ENCODE peak calls at places on chromosomes 6 and 20, in four cellular contexts. N is tibial nerve, V is spleen, Y is upper lobe of right lung. T is an unnamed sample.

GRCh38 chr6:18091382-18091781 is 31.1 kb downstream of the NHLRC1 start:
- DNase-seq in N (no peak), V (no peak), Y (no peak), T (no peak)

GRCh38 chr6:12845224-12846004 is 128.8 kb downstream of the PHACTR1 start:
- DNase-seq in V (no peak), N (no peak), Y (no peak), T (no peak)

GRCh38 chr6:11628562-11628961 is 91.0 kb downstream of the TMEM170B start:
- DNase-seq in V (no peak), N (no peak), Y (no peak), T (no peak)

GRCh38 chr20:35601021-35601973 is 14.3 kb upstream of the SPAG4 start:
- DNase-seq in V (peak), Y (peak), N (no peak), T (no peak)

GRCh38 chr20:4987130-4987529 is 14.2 kb downstream of the SLC23A2 start:
- DNase-seq in Y (no peak), N (no peak), V (no peak), T (no peak)

GRCh38 chr6:116462516-116462915 is 1.3 kb downstream of the CALHM6 start:
- DNase-seq in V (no peak), Y (no peak), N (no peak), T (no peak)

GRCh38 chr20:17875106-17875980 is 93.3 kb downstream of the SNX5 start:
- DNase-seq in N (peak), V (no peak), Y (peak), T (no peak)

GRCh38 chr6:135224037-135224647 is 43.0 kb downstream of the MYB start:
- DNase-seq in V (no peak), Y (no peak), N (no peak), T (no peak)

GRCh38 chr6:169789944-169790927 is 38.8 kb downstream of the ERMARD start:
- DNase-seq in N (peak), V (peak), Y (peak), T (peak)

GRCh38 chr6:118812972-118813371 is 81.0 kb upstream of the ASF1A start:
- DNase-seq in V (no peak), N (no peak), Y (no peak), T (no peak)

GRCh38 chr6:147441751-147442150 is 66.7 kb upstream of the SAMD5 start:
- DNase-seq in V (no peak), N (no peak), Y (no peak), T (no peak)

GRCh38 chr6:29984992-29985391 is 42.7 kb downstream of the HLA-A start:
- DNase-seq in N (no peak), Y (no peak), V (no peak), T (no peak)

GRCh38 chr20:57756921-57757320 is 47.1 kb upstream of the PMEPA1 start:
- DNase-seq in Y (no peak), N (no peak), V (no peak), T (peak)

GRCh38 chr20:623704-624103 is 13.6 kb upstream of the TCF15 start:
- DNase-seq in Y (no peak), N (no peak), V (no peak), T (no peak)

GRCh38 chr6:166262738-166263515 is 45.3 kb downstream of the PRR18 start:
- DNase-seq in N (no peak), V (no peak), Y (no peak), T (no peak)

GRCh38 chr6:148470606-148471299 is 128.1 kb downstream of the SASH1 start:
- DNase-seq in N (no peak), Y (no peak), V (no peak), T (no peak)

GRCh38 chr20:32336918-32337347 is 21.2 kb upstream of the ASXL1 start:
- DNase-seq in Y (no peak), V (no peak), N (no peak), T (no peak)

GRCh38 chr6:21856096-21856825 is 262.7 kb downstream of the SOX4 start:
- DNase-seq in Y (no peak), V (no peak), N (no peak), T (no peak)

DNA sequence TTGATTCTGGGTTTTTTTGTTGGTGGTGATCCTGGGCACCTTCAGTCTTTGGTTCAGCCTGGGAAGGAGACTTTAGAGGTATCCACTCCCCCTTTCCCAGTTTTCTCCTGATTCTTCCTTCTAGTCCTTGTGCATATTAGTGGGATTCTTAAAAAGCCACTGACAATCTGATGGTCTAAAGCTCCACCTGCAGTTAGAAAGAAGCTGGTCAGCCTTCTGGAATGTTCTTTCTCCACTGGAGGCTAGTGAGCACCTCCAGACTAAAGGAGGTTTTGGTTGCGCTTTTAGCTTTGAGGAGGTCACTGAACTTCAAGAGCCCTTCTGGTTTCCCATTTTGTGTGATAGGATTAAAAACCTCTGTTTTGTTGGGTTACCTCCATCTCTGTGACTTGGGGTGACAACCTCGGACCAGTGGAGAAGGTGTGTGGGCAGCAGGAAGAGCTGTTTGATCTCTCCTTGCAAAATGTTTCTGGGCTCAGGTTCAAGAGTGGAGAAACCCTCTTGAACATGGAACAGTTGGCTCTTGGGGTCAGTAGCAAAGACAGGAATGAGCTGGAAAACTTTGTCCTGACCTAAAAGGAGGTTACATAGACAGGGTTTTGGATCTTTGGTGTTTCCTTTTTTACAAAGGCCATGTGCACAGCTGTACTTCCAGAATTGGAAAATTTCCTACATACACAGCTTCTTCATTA is 29.0 kb downstream of the JARID2 start:
- DNase-seq in Y (no peak), V (no peak), N (no peak), T (no peak)
- TF ChIP-seq CTCF in Y (peak), V (no peak), N (no peak), T (no peak)

GRCh38 chr6:160442151-160442550 is 94.0 kb downstream of the SLC22A3 start:
- DNase-seq in Y (no peak), V (no peak), N (no peak), T (no peak)

GRCh38 chr6:160447350-160447749 is 99.2 kb downstream of the SLC22A3 start:
- DNase-seq in V (no peak), N (no peak), Y (no peak), T (no peak)

GRCh38 chr6:160450849-160451248 is 102.7 kb downstream of the SLC22A3 start:
- DNase-seq in V (no peak), N (no peak), Y (no peak), T (no peak)

GRCh38 chr6:160439751-160440150 is 91.6 kb downstream of the SLC22A3 start:
- DNase-seq in N (no peak), Y (no peak), V (no peak), T (no peak)

GRCh38 chr6:160445130-160445529 is 97.0 kb downstream of the SLC22A3 start:
- DNase-seq in Y (peak), V (no peak), N (no peak), T (no peak)
- H3K27ac ChIP-seq in Y (no peak), V (no peak), N (no peak), T (no peak)

DNA sequence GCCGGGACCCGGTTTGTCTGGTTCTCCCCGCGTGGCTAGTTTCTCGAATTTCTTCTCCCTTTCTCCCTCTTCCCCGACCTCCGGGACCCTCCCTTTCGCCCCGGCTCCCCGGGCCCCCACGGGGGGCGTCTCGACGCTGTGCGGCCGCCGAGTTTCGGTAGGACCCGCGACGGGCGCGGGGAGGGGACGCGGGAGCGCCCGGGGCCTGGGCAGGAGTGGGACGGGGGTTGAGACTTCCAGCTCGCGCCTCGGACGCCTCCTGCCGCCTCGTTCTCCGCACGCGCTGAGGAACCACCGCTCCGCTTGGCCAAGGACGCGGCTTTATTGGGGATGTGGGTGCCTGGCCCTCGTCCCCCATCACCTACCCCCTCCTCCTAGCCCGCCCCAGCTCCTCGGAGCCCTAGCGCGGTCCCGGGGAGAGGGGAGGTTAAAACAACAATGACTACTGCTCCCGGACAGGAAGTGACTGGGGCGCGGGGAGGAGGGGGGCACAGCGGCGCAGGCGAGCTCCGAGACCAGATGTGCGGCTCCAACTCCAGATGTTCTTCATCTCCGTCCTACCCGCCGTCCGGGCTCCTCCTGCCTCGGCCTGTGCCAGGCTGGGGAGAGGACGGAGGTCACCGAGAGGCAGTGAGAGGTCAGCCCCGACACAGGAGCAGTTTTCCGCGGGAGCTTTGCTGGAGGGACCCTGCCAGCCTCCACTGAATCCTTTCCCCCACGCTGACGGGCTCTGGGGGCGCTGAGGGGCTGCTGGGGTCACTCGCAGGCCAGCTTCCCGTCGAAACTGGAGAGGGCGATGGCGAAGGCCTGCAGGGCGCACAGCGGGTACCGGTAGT is 910 bp upstream of the TEAD3 start:
- DNase-seq in N (peak), V (peak), Y (peak), T (peak)
- TF ChIP-seq CTCF in N (no peak), V (no peak), Y (no peak), T (peak)

DNA sequence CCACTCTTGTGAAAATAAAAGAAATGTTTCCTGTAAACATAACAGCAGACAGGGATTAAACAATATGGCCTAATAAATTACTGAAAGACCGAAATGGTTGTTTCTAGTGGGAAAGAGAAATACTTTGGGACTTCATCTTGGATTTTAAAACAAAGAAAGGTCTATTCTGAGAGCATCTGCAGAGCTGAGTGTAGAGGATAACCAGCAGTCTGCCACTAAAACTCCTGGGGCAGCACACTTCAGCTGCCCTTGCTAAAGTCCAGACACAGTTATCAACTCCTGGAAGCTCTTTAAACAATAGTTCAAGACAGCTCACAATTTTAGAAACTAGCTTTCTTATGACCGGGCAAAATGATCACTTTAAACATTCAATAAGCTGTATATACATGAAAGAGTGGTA is 38.6 kb downstream of the AKIRIN2 start:
- DNase-seq in Y (no peak), N (no peak), V (no peak), T (no peak)
- H3K27ac ChIP-seq in Y (no peak), N (no peak), V (no peak), T (no peak)

DNA sequence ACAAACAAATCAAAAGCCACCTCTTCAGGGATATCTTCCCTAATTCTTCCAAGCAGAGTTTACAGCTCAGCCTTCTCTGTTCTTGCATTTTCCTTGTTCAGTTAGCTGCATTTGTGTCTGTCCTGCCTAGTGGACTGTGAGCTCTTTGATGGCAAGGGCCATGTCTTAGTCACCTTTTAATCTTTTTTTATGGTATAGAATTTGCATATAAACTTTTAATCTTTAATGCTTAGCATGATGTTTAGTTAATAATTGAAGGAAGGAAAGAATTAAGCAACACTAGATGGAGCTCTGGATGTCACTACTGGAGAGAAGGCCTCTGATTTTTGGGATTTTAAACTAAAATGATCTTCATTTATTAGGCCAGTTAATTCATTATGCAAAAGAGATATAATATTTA is 12.1 kb downstream of the PPP2R5D start:
- DNase-seq in V (no peak), N (no peak), Y (no peak), T (no peak)
- TF ChIP-seq CTCF in V (no peak), N (no peak), Y (no peak), T (no peak)